ENCODE peak calls at places on chromosome 5, in nine cellular contexts. X is psoas muscle; D is OCI-LY7; Z is GM23248; F is ovary; N is brain microvascular endothelial cell; K is prostate gland; U is CD8-positive, alpha-beta memory T cell; I is naive thymus-derived CD4-positive, alpha-beta T cell. J is an unnamed sample.

GRCh38 chr5:126119894-126120442 is 303.2 kb upstream of the GRAMD2B start:
- DNase-seq in D (no peak), U (no peak), X (no peak), N (no peak), Z (peak), F (no peak), K (no peak), I (no peak), J (no peak)

GRCh38 chr5:4647056-4647455 is 493.1 kb upstream of the ADAMTS16 start:
- DNase-seq in D (no peak), K (no peak), N (no peak), Z (no peak), I (no peak), X (no peak), U (no peak), F (no peak), J (no peak)

GRCh38 chr5:135190345-135191083 is 156.5 kb upstream of the PITX1 start:
- DNase-seq in D (no peak), K (no peak), Z (no peak), I (no peak), X (no peak), U (no peak), F (no peak), N (no peak), J (no peak)

GRCh38 chr5:154487541-154487940 is 9.5 kb upstream of the HAND1 start:
- DNase-seq in K (no peak), I (no peak), Z (no peak), D (no peak), X (no peak), N (no peak), F (no peak), U (no peak), J (no peak)

GRCh38 chr5:138482645-138483044 is 17.4 kb downstream of the EGR1 start:
- DNase-seq in I (no peak), F (no peak), U (no peak), D (no peak), X (no peak), K (no peak), Z (no peak), N (no peak), J (no peak)

GRCh38 chr5:75325242-75325641 is 11.8 kb upstream of the HMGCR start:
- DNase-seq in K (no peak), U (no peak), X (no peak), N (no peak), D (no peak), F (no peak), I (no peak), Z (no peak), J (no peak)

GRCh38 chr5:35861718-35862117 is 5.0 kb downstream of the IL7R start:
- DNase-seq in Z (peak), N (peak), U (no peak), D (no peak), I (no peak), K (no peak), X (no peak), F (no peak), J (no peak)

GRCh38 chr5:38433160-38433861 is 123.1 kb downstream of the LIFR start:
- DNase-seq in I (no peak), F (peak), D (no peak), N (peak), K (no peak), X (no peak), Z (peak), U (no peak), J (peak)

GRCh38 chr5:56818409-56819026 is 3.2 kb downstream of the MAP3K1 start:
- DNase-seq in X (no peak), U (no peak), K (no peak), F (no peak), D (no peak), I (no peak), Z (peak), N (peak), J (no peak)

GRCh38 chr5:126811515-126812198 is 34.7 kb downstream of the LMNB1 start:
- DNase-seq in U (no peak), X (no peak), Z (peak), I (peak), K (no peak), D (no peak), N (peak), F (no peak), J (no peak)

GRCh38 chr5:66958126-66958983 is 238.2 kb downstream of the CD180 start:
- DNase-seq in K (no peak), I (no peak), N (peak), X (no peak), F (no peak), U (no peak), Z (peak), D (no peak), J (peak)

GRCh38 chr5:14155075-14155474 is 11.9 kb downstream of the TRIO start:
- DNase-seq in N (no peak), U (no peak), D (peak), I (no peak), Z (no peak), F (no peak), X (no peak), K (no peak), J (no peak)

GRCh38 chr5:114857951-114858401 is 311.7 kb downstream of the TRIM36 start:
- DNase-seq in Z (peak), F (no peak), U (no peak), N (no peak), I (no peak), D (no peak), K (no peak), X (peak), J (peak)

GRCh38 chr5:657570-657969 is 35.6 kb downstream of the TPPP start:
- DNase-seq in N (peak), D (no peak), X (peak), Z (peak), I (no peak), U (no peak), K (no peak), F (no peak), J (no peak)

GRCh38 chr5:179385892-179386291 is 40.6 kb upstream of the ADAMTS2 start:
- DNase-seq in X (no peak), F (no peak), D (no peak), I (no peak), U (no peak), N (peak), Z (peak), K (no peak), J (no peak)

GRCh38 chr5:8842906-8843590 is 702.8 kb downstream of the SEMA5A start:
- DNase-seq in I (no peak), X (no peak), N (peak), Z (peak), K (no peak), U (no peak), F (no peak), D (no peak), J (peak)

GRCh38 chr5:40991168-40991980 is 79.8 kb downstream of the MROH2B start:
- DNase-seq in I (no peak), X (no peak), K (no peak), U (no peak), F (peak), D (no peak), N (peak), Z (peak), J (no peak)

GRCh38 chr5:123875444-123876264 is 363.7 kb downstream of the CSNK1G3 start:
- DNase-seq in X (no peak), U (no peak), K (no peak), F (no peak), I (no peak), Z (no peak), D (no peak), N (no peak), J (peak)

GRCh38 chr5:116415182-116415581 is 159.4 kb downstream of the SEMA6A start:
- DNase-seq in X (no peak), K (no peak), I (no peak), N (no peak), F (no peak), Z (no peak), U (no peak), D (no peak), J (no peak)

GRCh38 chr5:178777557-178777956 is 47.1 kb upstream of the ZNF354A start:
- DNase-seq in F (no peak), K (no peak), Z (no peak), X (no peak), N (no peak), I (no peak), D (no peak), U (no peak), J (no peak)

GRCh38 chr5:6636293-6636692 is 3.1 kb downstream of the SRD5A1 start:
- DNase-seq in U (no peak), N (no peak), I (no peak), D (no peak), Z (no peak), X (no peak), F (no peak), K (peak), J (no peak)

GRCh38 chr5:154858972-154859950 is 834 bp downstream of the CNOT8 start:
- DNase-seq in U (no peak), N (no peak), I (peak), D (peak), X (no peak), F (no peak), Z (peak), K (no peak), J (no peak)

GRCh38 chr5:138110266-138110963 is 26.6 kb downstream of the WNT8A start:
- DNase-seq in X (no peak), Z (no peak), U (no peak), N (no peak), K (no peak), I (no peak), F (no peak), D (no peak), J (peak)

GRCh38 chr5:155839251-155840037 is 487.5 kb upstream of the SGCD start:
- DNase-seq in F (no peak), D (peak), Z (no peak), K (no peak), X (no peak), U (no peak), I (no peak), N (no peak), J (peak)

GRCh38 chr5:145350501-145350900 is 484.6 kb downstream of the PRELID2 start:
- DNase-seq in X (no peak), N (peak), U (no peak), Z (peak), K (no peak), F (no peak), I (no peak), D (no peak), J (no peak)

GRCh38 chr5:144951001-144951400 is 780.3 kb downstream of the KCTD16 start:
- DNase-seq in Z (no peak), F (no peak), K (no peak), I (no peak), D (no peak), U (no peak), N (no peak), X (no peak), J (no peak)

GRCh38 chr5:1010641-1011046 is 2.0 kb downstream of the NKD2 start:
- DNase-seq in D (no peak), U (no peak), N (no peak), Z (no peak), X (peak), I (no peak), K (no peak), F (no peak), J (no peak)

GRCh38 chr5:56974241-56974640 is 22.3 kb upstream of the MIER3 start:
- DNase-seq in I (no peak), N (no peak), F (no peak), K (no peak), D (no peak), U (no peak), X (no peak), Z (no peak), J (no peak)

GRCh38 chr5:145531038-145531734 is 304.0 kb downstream of the PRELID2 start:
- DNase-seq in N (peak), Z (peak), I (no peak), U (no peak), X (no peak), F (peak), K (peak), D (no peak), J (no peak)

GRCh38 chr5:109413463-109413862 is 3.7 kb upstream of the PJA2 start:
- DNase-seq in Z (peak), D (no peak), N (peak), X (no peak), F (no peak), I (no peak), U (no peak), K (no peak), J (no peak)

GRCh38 chr5:65854931-65855330 is 71.4 kb upstream of the ERBIN start:
- DNase-seq in Z (peak), U (no peak), D (no peak), I (no peak), F (no peak), X (no peak), N (no peak), K (no peak), J (no peak)

GRCh38 chr5:168648016-168648415 is 68.8 kb upstream of the PANK3 start:
- DNase-seq in D (no peak), N (no peak), X (no peak), K (no peak), U (no peak), I (no peak), F (no peak), Z (no peak), J (no peak)
- H3K27ac ChIP-seq in D (no peak), N (no peak), X (no peak), K (no peak), U (no peak), I (no peak), F (no peak), Z (no peak), J (no peak)

GRCh38 chr5:132628814-132629213 is 29.2 kb upstream of the IL13 start:
- DNase-seq in I (no peak), U (no peak), Z (no peak), D (no peak), F (no peak), N (no peak), X (no peak), K (no peak), J (no peak)
- H3K4me3 ChIP-seq in I (no peak), U (no peak), Z (no peak), D (no peak), F (no peak), N (no peak), X (no peak), K (no peak), J (no peak)

GRCh38 chr5:147098233-147098790 is 136.5 kb upstream of the STK32A start:
- DNase-seq in I (no peak), K (no peak), D (peak), Z (peak), N (peak), F (no peak), U (no peak), X (no peak), J (peak)
- H3K27ac ChIP-seq in I (no peak), K (no peak), D (no peak), Z (no peak), N (no peak), F (no peak), U (no peak), X (no peak), J (no peak)

GRCh38 chr5:141003026-141003425 is 36.8 kb downstream of the PCDHAC2 start:
- DNase-seq in D (no peak), X (no peak), F (no peak), K (no peak), U (no peak), N (no peak), Z (no peak), I (no peak), J (no peak)
- H3K4me3 ChIP-seq in D (no peak), X (no peak), F (no peak), K (no peak), U (no peak), N (no peak), Z (no peak), I (no peak), J (no peak)

GRCh38 chr5:58087131-58087530 is 372.8 kb downstream of the PLK2 start:
- DNase-seq in U (no peak), D (no peak), I (no peak), Z (no peak), N (no peak), F (no peak), X (no peak), K (no peak), J (no peak)
- H3K27ac ChIP-seq in U (no peak), D (no peak), I (no peak), Z (no peak), N (no peak), F (no peak), X (no peak), K (no peak), J (no peak)

DNA sequence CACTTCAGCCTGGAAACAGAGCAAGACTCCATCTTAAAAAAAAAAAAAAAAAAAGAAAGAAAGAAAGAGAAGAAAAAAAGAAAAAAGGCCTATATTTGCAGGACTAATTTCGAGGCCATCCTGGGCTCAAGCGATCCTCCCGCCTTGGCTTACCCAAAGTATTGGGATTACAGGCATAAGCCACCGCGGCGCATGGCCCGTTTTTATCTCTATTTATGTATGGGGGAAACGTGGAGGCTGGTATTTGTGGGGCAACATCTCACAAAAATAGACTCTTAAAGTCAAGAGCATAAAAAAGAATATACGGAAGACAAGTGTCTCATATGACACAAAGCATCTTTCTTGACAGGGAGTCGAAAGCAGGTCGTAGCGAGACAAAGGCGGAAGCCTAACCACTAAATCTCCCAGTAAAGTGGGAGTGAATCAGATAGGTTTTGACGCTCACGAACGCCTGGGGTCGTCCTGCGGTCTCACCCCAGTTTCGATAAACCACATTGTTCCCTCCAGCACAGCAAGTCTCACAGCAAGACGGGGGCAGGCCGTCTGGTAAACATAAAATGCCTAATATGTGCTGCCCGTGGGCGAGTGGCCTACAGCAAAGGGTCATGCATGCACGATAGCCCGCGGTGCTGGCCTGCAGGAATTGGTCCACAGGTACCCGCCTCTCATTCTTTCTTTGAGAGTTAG is 1.8 kb upstream of the TRIM41 start:
- DNase-seq in N (no peak), U (peak), X (no peak), Z (no peak), K (no peak), F (peak), D (peak), I (peak), J (no peak)
- H3K4me3 ChIP-seq in N (peak), U (peak), X (peak), Z (peak), K (no peak), F (no peak), D (peak), I (peak), J (peak)

DNA sequence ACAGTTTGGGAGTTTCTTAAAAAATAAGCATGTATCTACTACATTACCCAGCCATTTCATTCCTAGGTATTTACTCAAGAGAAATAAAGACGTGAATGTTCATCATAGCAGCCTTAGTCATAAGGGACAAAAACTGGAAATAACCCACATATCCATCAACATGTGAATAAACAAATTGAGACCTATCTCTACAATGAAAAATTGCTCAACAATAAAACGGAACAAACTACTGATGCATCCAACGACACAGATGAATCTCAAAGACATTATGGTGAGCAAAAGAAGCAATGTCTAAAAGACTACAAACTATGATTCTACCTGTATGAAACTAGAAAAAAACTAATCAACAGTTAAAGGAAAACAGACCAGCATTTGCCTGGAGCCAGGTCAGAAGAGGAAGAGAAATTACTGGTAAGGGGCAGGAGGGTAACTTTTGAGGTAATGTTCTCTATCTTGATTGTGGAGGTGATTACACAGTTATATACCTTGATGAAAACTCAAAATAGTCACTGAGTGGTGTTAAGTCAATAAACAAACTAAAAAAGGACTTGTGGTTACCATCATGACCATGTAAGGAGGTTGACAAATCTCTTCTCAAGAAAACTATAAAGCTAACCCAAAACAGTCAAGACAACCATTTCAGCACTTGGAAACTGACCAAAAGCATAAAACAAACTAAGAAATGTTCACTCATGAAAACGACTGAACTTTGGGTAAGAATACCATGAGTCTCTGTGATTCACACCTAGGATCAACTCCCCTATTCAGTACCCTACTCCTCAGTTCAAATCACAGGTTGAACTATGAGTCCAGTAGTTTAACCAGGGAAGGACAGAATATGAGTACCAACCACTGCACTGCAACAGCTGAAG is 10.4 kb downstream of the UIMC1 start:
- DNase-seq in F (no peak), D (peak), I (no peak), Z (peak), K (no peak), N (peak), X (no peak), U (no peak), J (no peak)
- H3K27ac ChIP-seq in F (no peak), D (peak), I (no peak), Z (peak), K (no peak), N (no peak), X (peak), U (peak), J (no peak)

J was measured in SJCRH30.